ENCODE peak calls at places on chromosomes 6 and 20, in seven cellular contexts. J, H, F, Y, N, Q and A are unnamed samples.

GRCh38 chr6:139944131-139944530 is 569.7 kb upstream of the CITED2 start:
- DNase-seq in J (no peak), Q (no peak), H (no peak), F (no peak), Y (no peak), N (peak; percentile 41), A (no peak)

GRCh38 chr6:110746680-110747079 is 68.6 kb downstream of the CDK19 start:
- DNase-seq in Q (no peak), N (no peak), F (no peak), J (no peak), Y (no peak), H (no peak), A (no peak)

GRCh38 chr20:45098096-45098773 is 2.7 kb downstream of the KCNS1 start:
- DNase-seq in Q (no peak), H (no peak), J (no peak), Y (peak; percentile 14), N (no peak), F (no peak), A (peak; percentile 46)

GRCh38 chr6:3977875-3978711 is 100.8 kb downstream of the FAM217A start:
- DNase-seq in Q (peak; percentile 74), N (peak; percentile 1), Y (peak; percentile 96), H (no peak), F (peak; percentile 96), J (no peak), A (peak; percentile 17)

GRCh38 chr6:74182992-74183391 is 487.0 kb downstream of the CD109 start:
- DNase-seq in H (peak; percentile 76), J (peak; percentile 86), Q (no peak), F (no peak), Y (no peak), N (no peak), A (no peak)

GRCh38 chr6:91781946-91782345 is 1195.1 kb upstream of the MAP3K7 start:
- DNase-seq in J (no peak), Y (no peak), H (peak; percentile 12), F (no peak), N (no peak), Q (no peak), A (no peak)

GRCh38 chr6:108364470-108364869 is 69.6 kb downstream of the AFG1L start:
- DNase-seq in F (no peak), Y (no peak), H (no peak), N (no peak), Q (no peak), J (no peak), A (no peak)

GRCh38 chr20:54058420-54059139 is 11.8 kb downstream of the BCAS1 start:
- DNase-seq in Q (no peak), F (no peak), N (no peak), J (no peak), Y (no peak), H (no peak), A (no peak)

GRCh38 chr6:11460001-11460668 is 77.4 kb upstream of the TMEM170B start:
- DNase-seq in H (no peak), Q (no peak), F (peak; percentile 33), N (no peak), J (no peak), Y (peak; percentile 13), A (no peak)

GRCh38 chr20:17643531-17644188 is 38.4 kb downstream of the RRBP1 start:
- DNase-seq in Q (no peak), N (no peak), H (no peak), Y (no peak), J (no peak), F (no peak), A (no peak)

GRCh38 chr6:140921366-140922226 is 1211.1 kb upstream of the GJE1 start:
- DNase-seq in J (no peak), F (peak; percentile 87), Q (peak; percentile 65), N (no peak), H (no peak), Y (peak; percentile 84), A (peak; percentile 57)

GRCh38 chr20:63344616-63345327 is 16.4 kb downstream of the CHRNA4 start:
- DNase-seq in F (no peak), N (no peak), Q (no peak), J (no peak), Y (no peak), H (no peak), A (no peak)

GRCh38 chr6:12288844-12289654 is 1.1 kb upstream of the EDN1 start:
- DNase-seq in H (no peak), J (no peak), F (peak; percentile 82), Y (peak; percentile 76), N (peak; percentile 9), Q (peak; percentile 62), A (peak; percentile 75)

GRCh38 chr6:108903796-108904195 is 55.6 kb downstream of the ARMC2 start:
- DNase-seq in N (no peak), F (no peak), Y (no peak), Q (no peak), H (no peak), J (no peak), A (no peak)

GRCh38 chr20:17825949-17826843 is 126.4 kb downstream of the BANF2 start:
- DNase-seq in N (no peak), J (no peak), F (peak; percentile 43), Q (no peak), Y (peak; percentile 38), H (no peak), A (no peak)

GRCh38 chr6:16286151-16286522 is 47.8 kb downstream of the GMPR start:
- DNase-seq in Q (peak; percentile 6), N (peak; percentile 1), J (no peak), H (no peak), Y (peak; percentile 34), F (peak; percentile 64), A (no peak)

GRCh38 chr6:1063671-1064355 is 248.1 kb upstream of the FOXQ1 start:
- DNase-seq in Q (no peak), J (no peak), F (no peak), Y (peak; percentile 44), H (no peak), N (no peak), A (peak; percentile 47)

GRCh38 chr6:34522740-34523139 is 33.4 kb downstream of the SPDEF start:
- DNase-seq in Y (no peak), J (no peak), H (no peak), F (no peak), N (no peak), Q (no peak), A (no peak)